ENCODE peak calls at places on chromosomes 2 and 18, in four cellular contexts. One of them, this sample, is unnamed.

GRCh38 chr2:219434718-219435525 is at the start of gene SPEG:
- DNase-seq in HepG2: no peak
- DNase-seq in HCT116: no peak
- DNase-seq in K562: no peak
- DNase-seq in this sample: no peak

GRCh38 chr2:43637030-43637803 is at the start of gene PLEKHH2:
- DNase-seq in HepG2: peak; percentile 77
- DNase-seq in K562: peak; percentile 91
- DNase-seq in HCT116: peak; percentile 71
- DNase-seq in this sample: no peak

GRCh38 chr18:4455113-4455811 is at the start of gene DLGAP1:
- DNase-seq in K562: no peak
- DNase-seq in HepG2: peak; percentile 1
- DNase-seq in HCT116: no peak
- DNase-seq in this sample: no peak

GRCh38 chr2:42933824-42934254 is 141.5 kb upstream of the HAAO start:
- DNase-seq in HCT116: no peak
- DNase-seq in K562: no peak
- DNase-seq in HepG2: no peak
- DNase-seq in this sample: no peak

GRCh38 chr2:40760071-40760666 is 308.3 kb upstream of the SLC8A1 start:
- DNase-seq in HepG2: peak; percentile 35
- DNase-seq in HCT116: peak; percentile 6
- DNase-seq in K562: peak; percentile 5
- DNase-seq in this sample: peak; percentile 36

GRCh38 chr18:28080876-28081300 is 96.0 kb downstream of the CDH2 start:
- DNase-seq in K562: no peak
- DNase-seq in HCT116: no peak
- DNase-seq in HepG2: no peak
- DNase-seq in this sample: no peak

GRCh38 chr2:130154773-130155765 is 10.2 kb upstream of the CCDC74B start:
- DNase-seq in HCT116: no peak
- DNase-seq in K562: no peak
- DNase-seq in HepG2: no peak
- DNase-seq in this sample: no peak

GRCh38 chr2:227819398-227819697 is 5.7 kb downstream of the CCL20 start:
- DNase-seq in K562: no peak
- DNase-seq in HCT116: no peak
- DNase-seq in HepG2: no peak
- DNase-seq in this sample: no peak

GRCh38 chr18:21903688-21904087 is 163.1 kb downstream of the MIB1 start:
- DNase-seq in HepG2: no peak
- DNase-seq in HCT116: no peak
- DNase-seq in K562: no peak
- DNase-seq in this sample: no peak

GRCh38 chr2:191382801-191383200 is 137.6 kb downstream of the MYO1B start:
- DNase-seq in K562: no peak
- DNase-seq in HepG2: peak; percentile 87
- DNase-seq in HCT116: no peak
- DNase-seq in this sample: no peak

GRCh38 chr2:120253021-120253882 is 600 bp downstream of the RALB start:
- DNase-seq in HepG2: peak; percentile 72
- DNase-seq in K562: peak; percentile 87
- DNase-seq in HCT116: no peak
- DNase-seq in this sample: no peak

GRCh38 chr2:26184086-26184485 is 11.2 kb downstream of the GAREM2 start:
- DNase-seq in K562: no peak
- DNase-seq in HCT116: no peak
- DNase-seq in HepG2: no peak
- DNase-seq in this sample: no peak

GRCh38 chr2:222569826-222570225 is 86.1 kb downstream of the FARSB start:
- DNase-seq in K562: no peak
- DNase-seq in HepG2: no peak
- DNase-seq in HCT116: no peak
- DNase-seq in this sample: no peak

GRCh38 chr18:68520406-68521075 is 194.4 kb downstream of the TMX3 start:
- DNase-seq in K562: no peak
- DNase-seq in HCT116: no peak
- DNase-seq in HepG2: no peak
- DNase-seq in this sample: no peak

GRCh38 chr2:201182650-201183372 is at the start of gene CASP10:
- DNase-seq in HepG2: peak; percentile 94
- DNase-seq in HCT116: peak; percentile 53
- DNase-seq in K562: peak; percentile 88
- DNase-seq in this sample: no peak

GRCh38 chr2:44358498-44358897 is 2.8 kb downstream of the PREPL start:
- DNase-seq in HCT116: no peak
- DNase-seq in HepG2: no peak
- DNase-seq in K562: peak; percentile 25
- DNase-seq in this sample: no peak

GRCh38 chr18:40878371-40878770 is 1076.7 kb upstream of the PIK3C3 start:
- DNase-seq in HepG2: no peak
- DNase-seq in HCT116: no peak
- DNase-seq in K562: no peak
- DNase-seq in this sample: no peak
- TF ChIP-seq TCF7L2 in HepG2: no peak
- TF ChIP-seq TCF7L2 in HCT116: no peak
- TF ChIP-seq TCF7L2 in K562: no peak
- TF ChIP-seq TCF7L2 in this sample: no peak

GRCh38 chr2:2773692-2774091 is 442.6 kb upstream of the MYT1L start:
- DNase-seq in HCT116: no peak
- DNase-seq in K562: no peak
- DNase-seq in HepG2: no peak
- DNase-seq in this sample: no peak

GRCh38 chr2:2777876-2778275 is 446.8 kb upstream of the MYT1L start:
- DNase-seq in HCT116: no peak
- DNase-seq in HepG2: no peak
- DNase-seq in K562: no peak
- DNase-seq in this sample: no peak

GRCh38 chr2:2771721-2772411 is 440.8 kb upstream of the MYT1L start:
- DNase-seq in HCT116: no peak
- DNase-seq in HepG2: no peak
- DNase-seq in K562: no peak
- DNase-seq in this sample: no peak

GRCh38 chr2:2777213-2777612 is 446.1 kb upstream of the MYT1L start:
- DNase-seq in K562: no peak
- DNase-seq in HepG2: no peak
- DNase-seq in HCT116: no peak
- DNase-seq in this sample: no peak

GRCh38 chr2:2775018-2775417 is 443.9 kb upstream of the MYT1L start:
- DNase-seq in HepG2: no peak
- DNase-seq in HCT116: no peak
- DNase-seq in K562: no peak
- DNase-seq in this sample: no peak
- TF ChIP-seq REST in HepG2: no peak
- TF ChIP-seq REST in HCT116: no peak
- TF ChIP-seq REST in K562: no peak
- TF ChIP-seq REST in this sample: no peak

GRCh38 chr2:214412679-214413078 is 1.8 kb downstream of the VWC2L start:
- DNase-seq in HCT116: no peak
- DNase-seq in K562: no peak
- DNase-seq in HepG2: no peak
- DNase-seq in this sample: no peak

GRCh38 chr2:214410128-214410775 is 602 bp upstream of the VWC2L start:
- DNase-seq in K562: no peak
- DNase-seq in HepG2: no peak
- DNase-seq in HCT116: no peak
- DNase-seq in this sample: no peak

GRCh38 chr2:214410918-214411554 is at the start of gene VWC2L:
- DNase-seq in HepG2: peak; percentile 58
- DNase-seq in HCT116: peak; percentile 22
- DNase-seq in K562: peak; percentile 34
- DNase-seq in this sample: no peak
- TF ChIP-seq CTCF in HepG2: no peak
- TF ChIP-seq CTCF in HCT116: no peak
- TF ChIP-seq CTCF in K562: no peak
- TF ChIP-seq CTCF in this sample: no peak

DNA sequence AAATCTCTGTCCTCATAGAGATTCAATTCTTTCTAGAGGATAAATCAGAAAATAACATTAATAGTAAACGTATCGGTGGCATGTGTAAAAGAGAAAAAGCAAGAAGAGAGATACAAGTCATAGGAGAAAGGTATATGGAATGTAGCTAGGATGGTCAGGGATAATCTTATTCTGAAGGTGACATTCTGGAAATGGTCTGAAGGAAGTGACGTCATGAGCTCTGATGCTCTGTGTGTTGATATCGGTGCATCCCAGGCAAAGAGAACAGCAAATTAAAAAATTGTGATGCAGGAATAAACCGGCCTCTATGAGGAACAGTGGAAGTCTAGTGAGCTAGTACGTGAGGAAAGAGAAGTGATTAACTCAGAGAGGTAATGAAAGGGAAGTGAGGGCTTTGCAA is 1215.8 kb downstream of the CNTNAP5 start:
- DNase-seq in K562: no peak
- DNase-seq in HepG2: no peak
- DNase-seq in HCT116: no peak
- DNase-seq in this sample: no peak
- TF ChIP-seq TCF7L2 in K562: no peak
- TF ChIP-seq TCF7L2 in HepG2: no peak
- TF ChIP-seq TCF7L2 in HCT116: no peak
- TF ChIP-seq TCF7L2 in this sample: no peak

GRCh38 chr2:231379266-231380215 is 16.0 kb upstream of the B3GNT7 start:
- DNase-seq in HCT116: no peak
- DNase-seq in K562: no peak
- DNase-seq in HepG2: peak; percentile 41
- DNase-seq in this sample: no peak
- TF ChIP-seq REST in HCT116: no peak
- TF ChIP-seq REST in K562: no peak
- TF ChIP-seq REST in HepG2: no peak
- TF ChIP-seq REST in this sample: no peak

DNA sequence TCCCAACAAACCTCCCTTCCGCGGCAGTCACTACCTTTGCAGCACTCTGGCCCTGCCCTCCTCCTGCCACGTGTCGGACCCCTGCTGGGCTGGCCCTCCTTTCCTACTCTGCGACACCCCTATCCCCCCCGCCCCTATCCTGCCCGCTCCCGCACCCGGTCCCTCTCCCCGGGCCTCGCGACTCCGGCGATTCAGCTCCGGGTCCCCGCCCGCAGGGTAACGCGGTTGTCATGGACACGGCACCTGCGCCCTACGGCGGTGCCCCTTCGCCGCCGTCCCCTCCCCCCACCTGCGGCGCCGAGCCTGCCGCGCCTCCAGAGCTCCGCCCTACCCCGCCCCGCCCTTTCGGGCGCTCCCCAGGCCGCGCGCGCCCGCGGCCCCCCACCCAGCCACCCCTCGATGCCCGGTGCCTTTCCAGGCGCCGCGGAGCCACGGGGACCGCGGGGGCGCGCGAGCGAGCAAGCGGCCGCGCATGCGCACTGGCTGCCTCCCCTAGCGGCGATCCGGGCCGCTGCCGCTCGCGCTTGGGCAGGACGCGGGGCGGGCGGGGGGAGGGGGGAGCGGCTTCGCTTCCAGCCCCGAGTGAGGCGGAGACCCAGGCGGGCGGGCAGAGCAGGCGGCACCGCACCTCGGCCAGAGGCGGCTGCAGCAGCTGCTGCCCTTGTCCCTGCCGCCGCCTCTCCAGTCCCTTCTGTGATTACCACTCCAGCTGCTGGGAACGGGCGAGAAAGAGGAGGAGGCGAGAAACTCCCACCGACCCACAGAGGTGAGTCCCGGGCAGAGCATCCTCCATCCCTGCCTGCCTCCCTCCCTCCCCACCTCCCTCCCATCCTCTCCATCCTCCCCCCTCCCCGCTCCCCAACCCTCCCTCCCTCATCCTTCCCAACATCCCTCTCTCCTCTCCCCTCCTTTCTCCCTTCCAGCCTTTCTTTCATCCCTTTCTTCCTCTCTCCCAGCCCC is at the start of gene CTNNA2:
- DNase-seq in HCT116: no peak
- DNase-seq in K562: peak; percentile 80
- DNase-seq in HepG2: peak; percentile 46
- DNase-seq in this sample: no peak
- TF ChIP-seq CTCF in HCT116: no peak
- TF ChIP-seq CTCF in K562: peak; percentile 37
- TF ChIP-seq CTCF in HepG2: peak; percentile 50
- TF ChIP-seq CTCF in this sample: peak; percentile 18